ENCODE peak calls at places on chromosomes 1 and 21, in eight cellular contexts. One of them, this sample, is unnamed.

GRCh38 chr1:110309139-110309538 is 30.0 kb upstream of the RBM15 start:
- DNase-seq in left ventricle myocardium inferior: no peak
- DNase-seq in upper lobe of right lung: no peak
- DNase-seq in pancreas: peak; percentile 25
- DNase-seq in CD8-positive, alpha-beta T cell: no peak
- DNase-seq in upper lobe of left lung: no peak
- DNase-seq in Peyer's patch: no peak
- DNase-seq in ovary: no peak
- DNase-seq in this sample: no peak

GRCh38 chr1:151156515-151156819 is at the start of gene TNFAIP8L2:
- DNase-seq in left ventricle myocardium inferior: peak; percentile 58
- DNase-seq in upper lobe of right lung: peak; percentile 81
- DNase-seq in pancreas: no peak
- DNase-seq in CD8-positive, alpha-beta T cell: peak; percentile 86
- DNase-seq in upper lobe of left lung: peak; percentile 76
- DNase-seq in Peyer's patch: peak; percentile 74
- DNase-seq in ovary: no peak
- DNase-seq in this sample: peak; percentile 52

GRCh38 chr21:14114251-14114650 is 96.5 kb downstream of the LIPI start:
- DNase-seq in left ventricle myocardium inferior: no peak
- DNase-seq in upper lobe of right lung: no peak
- DNase-seq in pancreas: peak; percentile 13
- DNase-seq in CD8-positive, alpha-beta T cell: no peak
- DNase-seq in upper lobe of left lung: no peak
- DNase-seq in Peyer's patch: no peak
- DNase-seq in ovary: no peak
- DNase-seq in this sample: no peak

GRCh38 chr1:204419064-204419403 is 7.4 kb upstream of the PPP1R15B start:
- DNase-seq in left ventricle myocardium inferior: no peak
- DNase-seq in upper lobe of right lung: no peak
- DNase-seq in pancreas: no peak
- DNase-seq in CD8-positive, alpha-beta T cell: no peak
- DNase-seq in upper lobe of left lung: no peak
- DNase-seq in Peyer's patch: no peak
- DNase-seq in ovary: no peak
- DNase-seq in this sample: no peak

GRCh38 chr1:159012495-159012894 is 2.8 kb downstream of the IFI16 start:
- DNase-seq in left ventricle myocardium inferior: no peak
- DNase-seq in upper lobe of right lung: no peak
- DNase-seq in pancreas: no peak
- DNase-seq in CD8-positive, alpha-beta T cell: peak; percentile 51
- DNase-seq in upper lobe of left lung: peak; percentile 66
- DNase-seq in Peyer's patch: no peak
- DNase-seq in ovary: no peak
- DNase-seq in this sample: no peak

GRCh38 chr1:206715552-206716518 is 31.1 kb downstream of the MAPKAPK2 start:
- DNase-seq in left ventricle myocardium inferior: no peak
- DNase-seq in upper lobe of right lung: peak; percentile 17
- DNase-seq in pancreas: no peak
- DNase-seq in CD8-positive, alpha-beta T cell: no peak
- DNase-seq in upper lobe of left lung: peak; percentile 8
- DNase-seq in Peyer's patch: peak; percentile 14
- DNase-seq in ovary: no peak
- DNase-seq in this sample: no peak

GRCh38 chr21:46154155-46154954 is 1.0 kb downstream of the FTCD start:
- DNase-seq in left ventricle myocardium inferior: no peak
- DNase-seq in upper lobe of right lung: peak; percentile 61
- DNase-seq in pancreas: peak; percentile 13
- DNase-seq in CD8-positive, alpha-beta T cell: no peak
- DNase-seq in upper lobe of left lung: peak; percentile 18
- DNase-seq in Peyer's patch: peak; percentile 39
- DNase-seq in ovary: peak; percentile 36
- DNase-seq in this sample: peak; percentile 60

GRCh38 chr1:241918879-241919278 is 38.7 kb upstream of the BECN2 start:
- DNase-seq in left ventricle myocardium inferior: no peak
- DNase-seq in upper lobe of right lung: no peak
- DNase-seq in pancreas: no peak
- DNase-seq in CD8-positive, alpha-beta T cell: no peak
- DNase-seq in upper lobe of left lung: no peak
- DNase-seq in Peyer's patch: no peak
- DNase-seq in ovary: no peak
- DNase-seq in this sample: no peak

GRCh38 chr1:5670590-5671350 is 321.5 kb downstream of the NPHP4 start:
- DNase-seq in left ventricle myocardium inferior: no peak
- DNase-seq in upper lobe of right lung: no peak
- DNase-seq in pancreas: no peak
- DNase-seq in CD8-positive, alpha-beta T cell: no peak
- DNase-seq in upper lobe of left lung: no peak
- DNase-seq in Peyer's patch: no peak
- DNase-seq in ovary: no peak
- DNase-seq in this sample: no peak

GRCh38 chr1:212941452-212941851 is 8.9 kb upstream of the VASH2 start:
- DNase-seq in left ventricle myocardium inferior: no peak
- DNase-seq in upper lobe of right lung: no peak
- DNase-seq in pancreas: no peak
- DNase-seq in CD8-positive, alpha-beta T cell: no peak
- DNase-seq in upper lobe of left lung: no peak
- DNase-seq in Peyer's patch: no peak
- DNase-seq in ovary: no peak
- DNase-seq in this sample: no peak

GRCh38 chr1:65881070-65881594 is 88.4 kb downstream of the PDE4B start:
- DNase-seq in left ventricle myocardium inferior: no peak
- DNase-seq in upper lobe of right lung: no peak
- DNase-seq in pancreas: no peak
- DNase-seq in CD8-positive, alpha-beta T cell: no peak
- DNase-seq in upper lobe of left lung: no peak
- DNase-seq in Peyer's patch: no peak
- DNase-seq in ovary: no peak
- DNase-seq in this sample: no peak

GRCh38 chr1:41416552-41417334 is 55.5 kb downstream of the FOXO6 start:
- DNase-seq in left ventricle myocardium inferior: peak; percentile 61
- DNase-seq in upper lobe of right lung: peak; percentile 80
- DNase-seq in pancreas: peak; percentile 76
- DNase-seq in CD8-positive, alpha-beta T cell: peak; percentile 67
- DNase-seq in upper lobe of left lung: peak; percentile 66
- DNase-seq in Peyer's patch: peak; percentile 82
- DNase-seq in ovary: peak; percentile 76
- DNase-seq in this sample: peak; percentile 50

GRCh38 chr1:182575540-182576149 is 13.4 kb downstream of the RNASEL start:
- DNase-seq in left ventricle myocardium inferior: no peak
- DNase-seq in upper lobe of right lung: no peak
- DNase-seq in pancreas: no peak
- DNase-seq in CD8-positive, alpha-beta T cell: no peak
- DNase-seq in upper lobe of left lung: no peak
- DNase-seq in Peyer's patch: no peak
- DNase-seq in ovary: no peak
- DNase-seq in this sample: no peak

GRCh38 chr1:167805041-167805556 is 83.3 kb downstream of the MPZL1 start:
- DNase-seq in left ventricle myocardium inferior: no peak
- DNase-seq in upper lobe of right lung: no peak
- DNase-seq in pancreas: no peak
- DNase-seq in CD8-positive, alpha-beta T cell: no peak
- DNase-seq in upper lobe of left lung: no peak
- DNase-seq in Peyer's patch: no peak
- DNase-seq in ovary: no peak
- DNase-seq in this sample: no peak

GRCh38 chr1:109625601-109626560 is 6.2 kb downstream of the AMPD2 start:
- DNase-seq in left ventricle myocardium inferior: no peak
- DNase-seq in upper lobe of right lung: no peak
- DNase-seq in pancreas: peak; percentile 7
- DNase-seq in CD8-positive, alpha-beta T cell: no peak
- DNase-seq in upper lobe of left lung: no peak
- DNase-seq in Peyer's patch: no peak
- DNase-seq in ovary: no peak
- DNase-seq in this sample: no peak

DNA sequence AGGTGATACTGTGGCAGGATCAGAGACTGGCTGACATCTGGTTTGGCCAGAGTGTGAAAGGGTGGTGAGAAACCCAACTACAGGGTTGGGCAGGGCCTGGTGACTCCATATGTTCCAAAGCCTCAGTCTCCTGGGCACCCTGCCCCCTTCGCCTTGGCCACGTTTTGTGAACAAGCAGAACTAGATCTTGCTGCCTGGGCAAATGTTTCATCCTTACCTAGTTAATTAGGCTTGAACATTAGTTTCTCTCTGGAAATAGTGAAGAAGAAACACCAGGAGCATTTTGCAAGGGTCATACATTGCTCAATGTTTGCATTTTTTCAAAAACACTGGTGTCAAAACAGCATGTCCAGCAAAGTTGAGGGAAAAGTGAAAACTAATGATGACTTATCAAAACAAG is 60.5 kb downstream of the MAP3K7CL start:
- DNase-seq in left ventricle myocardium inferior: no peak
- DNase-seq in upper lobe of right lung: no peak
- DNase-seq in pancreas: no peak
- DNase-seq in CD8-positive, alpha-beta T cell: no peak
- DNase-seq in upper lobe of left lung: peak; percentile 41
- DNase-seq in Peyer's patch: no peak
- DNase-seq in ovary: no peak
- DNase-seq in this sample: no peak
- TF ChIP-seq CTCF in left ventricle myocardium inferior: no peak
- TF ChIP-seq CTCF in upper lobe of right lung: no peak
- TF ChIP-seq CTCF in pancreas: no peak
- TF ChIP-seq CTCF in CD8-positive, alpha-beta T cell: no peak
- TF ChIP-seq CTCF in upper lobe of left lung: no peak
- TF ChIP-seq CTCF in Peyer's patch: no peak
- TF ChIP-seq CTCF in ovary: no peak
- TF ChIP-seq CTCF in this sample: no peak

DNA sequence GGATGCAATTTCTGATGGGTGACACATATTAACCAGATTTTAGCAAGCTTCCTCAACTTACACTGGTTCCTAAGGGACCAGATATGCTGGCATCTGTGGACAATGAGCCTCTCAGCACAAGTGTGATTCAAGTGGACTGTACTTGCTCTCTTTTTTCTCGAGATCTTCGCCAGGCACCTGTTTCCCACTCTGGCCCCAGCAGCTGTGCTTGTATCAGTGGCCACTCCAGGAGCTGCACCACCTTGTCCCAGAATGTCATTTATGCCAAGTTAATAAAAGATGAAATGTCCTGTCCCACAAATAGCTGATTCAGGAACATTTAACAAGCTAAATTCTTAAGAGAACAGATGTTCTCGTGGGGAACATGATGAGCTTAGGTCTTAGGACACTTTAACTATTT is 14.6 kb downstream of the C1orf198 start:
- DNase-seq in left ventricle myocardium inferior: no peak
- DNase-seq in upper lobe of right lung: no peak
- DNase-seq in pancreas: no peak
- DNase-seq in CD8-positive, alpha-beta T cell: no peak
- DNase-seq in upper lobe of left lung: no peak
- DNase-seq in Peyer's patch: no peak
- DNase-seq in ovary: no peak
- DNase-seq in this sample: no peak
- H3K4me1 ChIP-seq in left ventricle myocardium inferior: peaks cover 90% of the 10 kb centered on the region
- H3K4me1 ChIP-seq in upper lobe of right lung: peaks cover 70% of the 10 kb centered on the region
- H3K4me1 ChIP-seq in pancreas: peaks cover 15% of the 10 kb centered on the region
- H3K4me1 ChIP-seq in CD8-positive, alpha-beta T cell: no peaks in the 10 kb centered on the region
- H3K4me1 ChIP-seq in upper lobe of left lung: peaks cover 37% of the 10 kb centered on the region
- H3K4me1 ChIP-seq in Peyer's patch: no peaks in the 10 kb centered on the region
- H3K4me1 ChIP-seq in ovary: peaks cover 47% of the 10 kb centered on the region
- H3K4me1 ChIP-seq in this sample: peaks cover 38% of the 10 kb centered on the region

DNA sequence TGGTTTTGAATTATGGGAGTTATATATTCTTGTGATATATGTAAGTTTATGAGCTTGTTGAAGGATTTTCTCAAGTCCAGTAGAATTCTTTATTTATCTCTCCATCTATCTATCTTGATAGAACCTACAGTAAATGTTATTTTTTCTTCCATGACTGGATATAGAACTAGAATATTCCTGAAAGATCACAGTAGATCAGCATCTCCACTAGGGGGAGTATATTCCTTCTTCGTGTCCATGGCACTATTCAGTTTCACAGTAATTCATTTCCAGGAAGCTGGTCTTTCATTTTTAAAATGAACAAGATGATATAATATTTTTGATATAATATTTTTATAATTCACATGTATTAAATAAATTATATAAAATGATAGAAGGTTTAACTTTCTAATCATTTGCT is 18.8 kb downstream of the TMPRSS15 start:
- DNase-seq in left ventricle myocardium inferior: no peak
- DNase-seq in upper lobe of right lung: no peak
- DNase-seq in pancreas: no peak
- DNase-seq in CD8-positive, alpha-beta T cell: no peak
- DNase-seq in upper lobe of left lung: no peak
- DNase-seq in Peyer's patch: no peak
- DNase-seq in ovary: no peak
- DNase-seq in this sample: no peak
- TF ChIP-seq CTCF in left ventricle myocardium inferior: peak; percentile 47
- TF ChIP-seq CTCF in upper lobe of right lung: peak; percentile 60
- TF ChIP-seq CTCF in pancreas: peak; percentile 19
- TF ChIP-seq CTCF in CD8-positive, alpha-beta T cell: no peak
- TF ChIP-seq CTCF in upper lobe of left lung: no peak
- TF ChIP-seq CTCF in Peyer's patch: peak; percentile 64
- TF ChIP-seq CTCF in ovary: no peak
- TF ChIP-seq CTCF in this sample: no peak

DNA sequence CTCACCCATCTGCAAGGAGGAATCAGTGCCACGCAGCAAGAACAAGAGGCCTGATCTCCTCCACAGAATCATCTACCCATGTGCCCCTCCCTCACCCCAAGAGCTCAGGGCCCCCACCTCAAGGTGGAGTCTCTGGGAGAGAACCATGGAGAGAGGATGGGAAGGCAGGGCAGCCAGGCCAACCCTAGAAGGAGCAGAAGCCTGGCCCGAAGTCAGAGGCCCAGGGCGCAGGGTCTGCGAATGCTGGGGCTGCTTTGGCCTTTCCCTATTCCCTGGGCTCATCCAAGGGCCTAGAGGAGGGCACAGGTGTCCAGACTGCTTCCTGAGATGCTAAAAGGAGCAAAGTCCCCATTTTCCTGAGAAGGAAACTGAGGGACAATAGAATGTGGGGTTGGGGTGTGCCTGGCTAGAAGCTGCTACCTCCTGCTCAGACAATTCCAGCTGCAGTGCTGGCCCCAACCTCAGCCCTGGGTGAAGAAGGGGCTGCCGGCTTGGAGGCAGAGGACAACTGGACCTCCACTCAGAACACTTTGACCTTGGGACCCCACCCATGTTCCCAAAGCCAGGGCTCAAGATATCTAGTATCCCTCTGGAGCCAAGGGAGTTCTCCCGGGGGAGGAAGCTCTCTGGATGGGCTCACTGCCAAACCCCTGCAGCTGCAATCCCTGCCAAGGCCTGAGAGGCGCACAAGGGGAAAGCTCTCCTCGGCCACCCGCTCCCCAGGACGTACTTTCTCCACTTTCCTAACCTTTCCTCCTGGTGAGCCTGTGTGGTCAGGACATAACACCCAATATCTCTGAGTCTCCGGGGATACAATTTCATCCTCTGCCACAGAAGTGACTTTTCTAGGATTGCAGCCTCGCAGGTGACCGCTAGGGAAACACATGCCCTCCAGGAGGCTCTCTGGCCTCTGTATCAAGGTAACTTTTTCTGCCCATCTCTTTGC is 16.6 kb upstream of the LEMD1 start:
- DNase-seq in left ventricle myocardium inferior: peak; percentile 86
- DNase-seq in upper lobe of right lung: peak; percentile 88
- DNase-seq in pancreas: peak; percentile 85
- DNase-seq in CD8-positive, alpha-beta T cell: no peak
- DNase-seq in upper lobe of left lung: peak; percentile 82
- DNase-seq in Peyer's patch: peak; percentile 83
- DNase-seq in ovary: peak; percentile 91
- DNase-seq in this sample: peak; percentile 90
- H3K4me1 ChIP-seq in left ventricle myocardium inferior: peaks cover 55% of the 10 kb centered on the region
- H3K4me1 ChIP-seq in upper lobe of right lung: peaks cover 33% of the 10 kb centered on the region
- H3K4me1 ChIP-seq in pancreas: peaks cover 7% of the 10 kb centered on the region
- H3K4me1 ChIP-seq in CD8-positive, alpha-beta T cell: peaks cover 25% of the 10 kb centered on the region
- H3K4me1 ChIP-seq in upper lobe of left lung: peaks cover 44% of the 10 kb centered on the region
- H3K4me1 ChIP-seq in Peyer's patch: no peaks in the 10 kb centered on the region
- H3K4me1 ChIP-seq in ovary: peaks cover 12% of the 10 kb centered on the region
- H3K4me1 ChIP-seq in this sample: peaks cover 41% of the 10 kb centered on the region